ENCODE peak calls at places on chromosomes 6 and 20, in eight cellular contexts. P is astrocyte of the spinal cord, N is NCI-H774, L is tibial artery, W is mesenteric fat pad, R is mesothelial cell of epicardium, J is GM04504, B is brain microvascular endothelial cell. S is an unnamed sample.

GRCh38 chr6:48111143-48111506 is at the start of gene PTCHD4:
- DNase-seq in B (peak; percentile 32), J (peak; percentile 28), P (peak; percentile 77), L (no peak), N (peak; percentile 68), R (no peak), W (no peak), S (no peak)

GRCh38 chr6:130981409-130981808 is 81.6 kb downstream of the EPB41L2 start:
- DNase-seq in W (no peak), P (peak; percentile 43), R (no peak), B (no peak), N (no peak), L (no peak), J (peak; percentile 60), S (no peak)

GRCh38 chr6:103107985-103108384 is 1714.5 kb downstream of the GRIK2 start:
- DNase-seq in L (no peak), N (no peak), B (no peak), J (no peak), R (no peak), W (no peak), P (no peak), S (no peak)

GRCh38 chr6:9745476-9745875 is 669.4 kb downstream of the TFAP2A start:
- DNase-seq in J (no peak), R (no peak), P (no peak), B (no peak), N (no peak), L (no peak), W (no peak), S (no peak)

GRCh38 chr20:62063601-62063980 is 2.1 kb downstream of the TAF4 start:
- DNase-seq in J (no peak), N (no peak), B (no peak), R (peak; percentile 64), W (no peak), L (no peak), P (peak; percentile 25), S (no peak)

GRCh38 chr6:14784596-14785360 is 461.1 kb upstream of the JARID2 start:
- DNase-seq in R (no peak), N (peak; percentile 85), L (no peak), B (no peak), P (no peak), W (no peak), J (no peak), S (no peak)

GRCh38 chr6:23180504-23181293 is 611.3 kb downstream of the HDGFL1 start:
- DNase-seq in W (no peak), B (peak; percentile 59), P (peak; percentile 86), J (peak; percentile 81), R (no peak), L (no peak), N (peak; percentile 90), S (peak; percentile 47)

GRCh38 chr6:29641430-29642213 is 8.6 kb upstream of the GABBR1 start:
- DNase-seq in L (no peak), N (no peak), R (no peak), P (no peak), B (no peak), W (no peak), J (no peak), S (no peak)

GRCh38 chr6:119108076-119108475 is 29.6 kb upstream of the FAM184A start:
- DNase-seq in P (no peak), N (no peak), J (no peak), R (no peak), W (no peak), B (no peak), L (no peak), S (no peak)

GRCh38 chr20:61728786-61729365 is 336.8 kb downstream of the TAF4 start:
- DNase-seq in B (no peak), L (no peak), P (no peak), J (no peak), R (no peak), W (no peak), N (no peak), S (no peak)

GRCh38 chr20:36179170-36179945 is 24.8 kb downstream of the EPB41L1 start:
- DNase-seq in J (no peak), W (no peak), L (no peak), P (no peak), R (no peak), B (no peak), N (no peak), S (no peak)

GRCh38 chr6:133532908-133533307 is 291.8 kb downstream of the EYA4 start:
- DNase-seq in L (no peak), P (no peak), B (no peak), N (no peak), W (no peak), R (no peak), J (no peak), S (no peak)

GRCh38 chr20:22583773-22584629 is at the start of gene FOXA2:
- DNase-seq in L (no peak), P (peak; percentile 3), J (no peak), N (peak; percentile 86), R (no peak), W (no peak), B (no peak), S (no peak)

GRCh38 chr6:13511913-13512717 is 24.7 kb upstream of the GFOD1 start:
- DNase-seq in N (no peak), J (no peak), P (no peak), R (no peak), B (no peak), L (peak; percentile 77), W (no peak), S (no peak)

GRCh38 chr6:44670146-44670545 is 282.6 kb downstream of the CDC5L start:
- DNase-seq in R (no peak), J (no peak), W (no peak), P (no peak), L (no peak), B (no peak), N (no peak), S (no peak)

GRCh38 chr6:90368601-90369000 is 72.0 kb upstream of the BACH2 start:
- DNase-seq in N (no peak), J (no peak), P (peak; percentile 91), W (no peak), R (no peak), B (peak; percentile 34), L (no peak), S (no peak)

GRCh38 chr6:21201673-21202430 is 391.7 kb upstream of the SOX4 start:
- DNase-seq in N (peak; percentile 64), W (no peak), R (no peak), L (no peak), J (no peak), P (no peak), B (no peak), S (no peak)

GRCh38 chr20:63498950-63499332 is at the start of gene EEF1A2:
- DNase-seq in R (no peak), N (no peak), L (no peak), P (no peak), W (no peak), J (no peak), B (no peak), S (no peak)

GRCh38 chr6:109093732-109094131 is 914 bp downstream of the SESN1 start:
- DNase-seq in B (no peak), N (no peak), P (peak; percentile 31), R (no peak), J (no peak), L (no peak), W (no peak), S (no peak)

GRCh38 chr6:106085984-106086832 is at the start of gene PRDM1:
- DNase-seq in N (peak; percentile 89), L (peak; percentile 80), J (no peak), B (no peak), P (peak; percentile 62), R (peak; percentile 69), W (no peak), S (no peak)

GRCh38 chr6:145704153-145704781 is 31.1 kb downstream of the EPM2A start:
- DNase-seq in R (no peak), W (no peak), N (no peak), P (peak; percentile 53), L (no peak), J (no peak), B (no peak), S (no peak)

GRCh38 chr6:106670236-106670635 is 40.9 kb downstream of the QRSL1 start:
- DNase-seq in J (no peak), R (no peak), L (no peak), N (no peak), W (no peak), P (no peak), B (no peak), S (no peak)

GRCh38 chr20:57653546-57653900 is 33.3 kb upstream of the ZBP1 start:
- DNase-seq in L (no peak), J (no peak), B (no peak), W (peak; percentile 79), N (no peak), P (no peak), R (peak; percentile 31), S (no peak)

GRCh38 chr20:48339147-48339985 is 488.4 kb downstream of the PREX1 start:
- DNase-seq in P (peak; percentile 71), W (no peak), R (no peak), B (peak; percentile 63), J (peak; percentile 25), L (no peak), N (no peak), S (no peak)